ENCODE peak calls at places on chromosome 5, in eight cellular contexts. R is endodermal cell, S is AG20443, F is Calu3, D is omental fat pad, N is AG10803, A is M059J, T is prostate gland. X is an unnamed sample.
A peak's percentile ranks its signal among the peaks of the same experiment; 100 is the strongest.

GRCh38 chr5:172904643-172905345 is 54.4 kb upstream of the RPL26L1 start:
- DNase-seq in R (peak; percentile 68), S (peak; percentile 30), F (peak; percentile 92), D (no peak), N (peak; percentile 83), A (peak; percentile 98), T (peak; percentile 95), X (no peak)

GRCh38 chr5:76081811-76082783 is 1.1 kb upstream of the SV2C start:
- DNase-seq in R (peak; percentile 55), S (peak; percentile 16), F (no peak), D (no peak), N (no peak), A (no peak), T (no peak), X (no peak)

GRCh38 chr5:9082996-9083395 is 462.9 kb downstream of the SEMA5A start:
- DNase-seq in R (no peak), S (no peak), F (no peak), D (no peak), N (no peak), A (no peak), T (no peak), X (no peak)

GRCh38 chr5:37495668-37496067 is 116.5 kb downstream of the WDR70 start:
- DNase-seq in R (no peak), S (peak; percentile 45), F (no peak), D (no peak), N (peak; percentile 87), A (peak; percentile 96), T (no peak), X (no peak)

GRCh38 chr5:124932791-124933600 is 186.6 kb upstream of the ZNF608 start:
- DNase-seq in R (no peak), S (peak; percentile 42), F (no peak), D (no peak), N (peak; percentile 77), A (peak; percentile 93), T (peak; percentile 86), X (no peak)

GRCh38 chr5:123809594-123810172 is 297.7 kb downstream of the CSNK1G3 start:
- DNase-seq in R (no peak), S (no peak), F (no peak), D (no peak), N (no peak), A (no peak), T (no peak), X (no peak)

GRCh38 chr5:60810438-60811085 is 33.5 kb downstream of the ELOVL7 start:
- DNase-seq in R (no peak), S (peak; percentile 18), F (peak; percentile 28), D (no peak), N (peak; percentile 12), A (peak; percentile 69), T (no peak), X (no peak)

GRCh38 chr5:172816887-172817418 is 17.1 kb upstream of the ERGIC1 start:
- DNase-seq in R (peak; percentile 48), S (peak; percentile 84), F (no peak), D (no peak), N (peak; percentile 70), A (peak; percentile 71), T (no peak), X (no peak)

GRCh38 chr5:151450605-151451004 is 3.2 kb downstream of the SLC36A1 start:
- DNase-seq in R (no peak), S (no peak), F (no peak), D (no peak), N (no peak), A (no peak), T (no peak), X (no peak)

GRCh38 chr5:96293966-96294886 is 138.8 kb downstream of the PCSK1 start:
- DNase-seq in R (no peak), S (no peak), F (no peak), D (no peak), N (no peak), A (no peak), T (no peak), X (no peak)

GRCh38 chr5:52895070-52895469 is 94.1 kb upstream of the ITGA2 start:
- DNase-seq in R (no peak), S (no peak), F (no peak), D (no peak), N (no peak), A (no peak), T (no peak), X (no peak)

GRCh38 chr5:105172918-105173317 is 1610.3 kb upstream of the NUDT12 start:
- DNase-seq in R (no peak), S (no peak), F (no peak), D (no peak), N (no peak), A (no peak), T (no peak), X (no peak)

GRCh38 chr5:73186976-73187375 is 14.0 kb downstream of the TMEM174 start:
- DNase-seq in R (peak; percentile 24), S (peak; percentile 56), F (no peak), D (no peak), N (peak; percentile 64), A (no peak), T (no peak), X (no peak)

GRCh38 chr5:75242067-75242466 is 5.4 kb upstream of the ANKRD31 start:
- DNase-seq in R (no peak), S (no peak), F (peak; percentile 41), D (no peak), N (no peak), A (no peak), T (no peak), X (no peak)

GRCh38 chr5:64971538-64971937 is 202.8 kb downstream of the CWC27 start:
- DNase-seq in R (no peak), S (peak; percentile 18), F (no peak), D (no peak), N (peak; percentile 34), A (no peak), T (no peak), X (no peak)

GRCh38 chr5:154479944-154480750 is 2.1 kb upstream of the HAND1 start:
- DNase-seq in R (peak; percentile 68), S (no peak), F (no peak), D (no peak), N (no peak), A (no peak), T (no peak), X (no peak)

GRCh38 chr5:126866837-126867236 is 89.9 kb downstream of the LMNB1 start:
- DNase-seq in R (no peak), S (no peak), F (no peak), D (no peak), N (no peak), A (no peak), T (no peak), X (no peak)

GRCh38 chr5:122126711-122127385 is 2.5 kb upstream of the ZNF474 start:
- DNase-seq in R (no peak), S (peak; percentile 29), F (no peak), D (no peak), N (peak; percentile 65), A (no peak), T (no peak), X (no peak)

GRCh38 chr5:126002222-126002897 is 420.8 kb upstream of the GRAMD2B start:
- DNase-seq in R (no peak), S (peak; percentile 64), F (no peak), D (no peak), N (peak; percentile 63), A (peak; percentile 79), T (peak; percentile 22), X (no peak)

GRCh38 chr5:147168578-147169327 is 66.1 kb upstream of the STK32A start:
- DNase-seq in R (peak; percentile 53), S (peak; percentile 27), F (no peak), D (no peak), N (peak; percentile 56), A (peak; percentile 71), T (no peak), X (no peak)